ENCODE peak calls at places on chromosomes 1 and 21, in six cellular contexts. G is testis, M is stomach, P is IMR-90, T is heart left ventricle, U is lower leg skin. B is an unnamed sample.

GRCh38 chr21:17725339-17725738 is 93.8 kb downstream of the C21orf91 start:
- DNase-seq in M (no peak), P (no peak), U (no peak), G (no peak), T (no peak), B (no peak)

GRCh38 chr1:153343811-153344717 is 4.6 kb downstream of the PGLYRP4 start:
- DNase-seq in P (no peak), M (no peak), T (no peak), U (no peak), G (no peak), B (no peak)

GRCh38 chr1:153366261-153366660 is 8.6 kb downstream of the S100A9 start:
- DNase-seq in P (no peak), T (no peak), G (no peak), U (no peak), M (no peak), B (no peak)

GRCh38 chr1:185704181-185704580 is 30.0 kb upstream of the HMCN1 start:
- DNase-seq in P (no peak), U (no peak), M (no peak), G (no peak), T (no peak), B (no peak)

GRCh38 chr1:84433253-84434080 is 35.2 kb downstream of the DNASE2B start:
- DNase-seq in U (peak), T (peak), M (peak), G (peak), P (peak), B (no peak)

GRCh38 chr1:105652109-105652508 is 1404.4 kb upstream of the PRMT6 start:
- DNase-seq in G (no peak), M (no peak), T (no peak), U (no peak), P (no peak), B (no peak)

GRCh38 chr1:159007734-159008133 is 2.0 kb upstream of the IFI16 start:
- DNase-seq in U (no peak), T (no peak), G (no peak), M (no peak), P (no peak), B (no peak)

GRCh38 chr1:244218220-244218619 is 167.1 kb downstream of the ZBTB18 start:
- DNase-seq in G (no peak), M (no peak), T (no peak), P (no peak), U (no peak), B (no peak)

GRCh38 chr1:944341-945325 is 14.4 kb downstream of the NOC2L start:
- DNase-seq in U (no peak), G (peak), M (no peak), P (peak), T (no peak), B (no peak)

GRCh38 chr1:44000266-44000665 is 8.9 kb downstream of the CCDC24 start:
- DNase-seq in G (no peak), P (no peak), T (no peak), M (no peak), U (no peak), B (no peak)

GRCh38 chr1:158516966-158517365 is 37.2 kb downstream of the OR6Y1 start:
- DNase-seq in P (no peak), M (no peak), U (no peak), G (no peak), T (no peak), B (no peak)

GRCh38 chr21:29146726-29147125 is 16.3 kb downstream of the MAP3K7CL start:
- DNase-seq in T (no peak), G (no peak), P (no peak), U (no peak), M (no peak), B (no peak)

GRCh38 chr21:43330306-43330881 is 96.5 kb downstream of the SIK1 start:
- DNase-seq in G (no peak), T (no peak), U (no peak), P (no peak), M (no peak), B (no peak)

GRCh38 chr1:209510063-209510462 is 73.5 kb upstream of the CAMK1G start:
- DNase-seq in U (no peak), P (no peak), M (no peak), T (no peak), G (no peak), B (no peak)

GRCh38 chr21:46634966-46635323 is 529 bp upstream of the PRMT2 start:
- DNase-seq in U (peak), T (peak), G (peak), M (peak), P (peak), B (peak)
- TF ChIP-seq CTCF in U (no peak), T (peak), G (no peak), M (no peak), P (peak), B (no peak)

DNA sequence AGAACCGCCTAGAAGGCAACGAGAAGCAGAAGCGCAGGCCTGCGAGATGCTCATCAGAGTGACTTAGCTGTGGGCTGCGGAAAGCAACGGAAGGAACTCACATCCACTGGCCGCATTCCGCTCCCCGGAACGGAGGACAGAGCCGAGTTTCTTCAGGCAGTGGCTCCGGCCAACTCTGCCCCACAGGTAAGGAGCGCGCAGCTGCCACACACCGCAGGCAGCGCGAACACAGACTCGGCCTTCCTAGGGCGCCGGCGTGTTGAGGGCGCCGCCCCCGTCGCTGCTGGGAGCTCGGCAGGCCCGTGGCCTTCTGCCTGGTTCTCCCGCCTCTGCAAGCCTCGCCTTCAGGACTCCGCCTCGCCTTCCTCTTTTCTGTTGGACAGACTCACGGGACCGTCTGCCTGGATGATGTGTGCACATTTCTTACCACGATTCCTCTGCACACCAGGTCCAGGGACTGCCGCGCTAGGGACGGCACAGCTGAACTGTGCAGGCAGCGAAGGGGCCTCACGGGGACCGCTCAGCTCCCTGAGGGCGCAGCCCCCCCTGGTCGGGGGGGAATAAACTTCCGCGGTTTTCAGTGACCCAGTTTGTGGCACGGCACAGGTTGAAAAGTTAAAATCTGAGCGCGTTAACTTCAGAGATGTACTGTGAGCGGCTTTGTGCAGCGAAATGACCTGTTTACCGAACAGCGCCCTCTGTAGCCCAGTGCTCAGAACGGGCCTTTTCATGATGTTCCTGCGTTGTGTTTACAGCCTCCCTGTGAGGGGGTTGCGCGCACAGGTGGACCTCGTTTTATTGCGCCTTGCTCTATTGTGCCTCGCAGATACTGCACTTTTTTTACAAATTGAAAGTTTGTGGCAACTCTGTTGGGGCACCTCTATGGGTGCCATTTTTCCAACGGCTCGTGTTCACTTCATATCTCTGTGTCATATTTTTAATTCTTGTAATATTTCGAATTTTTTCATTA is 15.8 kb downstream of the TCP10L start:
- DNase-seq in G (peak), P (peak), U (peak), T (peak), M (peak), B (peak)
- TF ChIP-seq POLR2A in G (no peak), P (no peak), U (no peak), T (peak), M (no peak), B (no peak)

GRCh38 chr1:180211860-180212229 is 18.2 kb upstream of the LHX4 start:
- DNase-seq in G (no peak), M (no peak), P (no peak), U (no peak), T (no peak), B (no peak)

GRCh38 chr1:180215856-180216625 is 14.0 kb upstream of the LHX4 start:
- DNase-seq in G (no peak), M (no peak), U (no peak), P (no peak), T (no peak), B (peak)

GRCh38 chr1:180211156-180211859 is 18.8 kb upstream of the LHX4 start:
- DNase-seq in P (no peak), T (no peak), M (no peak), U (no peak), G (no peak), B (no peak)

GRCh38 chr1:180217021-180217420 is 13.0 kb upstream of the LHX4 start:
- DNase-seq in U (no peak), M (no peak), T (no peak), P (no peak), G (no peak), B (peak)

GRCh38 chr1:180213401-180214177 is 16.5 kb upstream of the LHX4 start:
- DNase-seq in U (no peak), T (no peak), M (no peak), P (no peak), G (peak), B (peak)
- TF ChIP-seq CTCF in U (no peak), T (no peak), M (no peak), P (no peak), G (no peak), B (no peak)

DNA sequence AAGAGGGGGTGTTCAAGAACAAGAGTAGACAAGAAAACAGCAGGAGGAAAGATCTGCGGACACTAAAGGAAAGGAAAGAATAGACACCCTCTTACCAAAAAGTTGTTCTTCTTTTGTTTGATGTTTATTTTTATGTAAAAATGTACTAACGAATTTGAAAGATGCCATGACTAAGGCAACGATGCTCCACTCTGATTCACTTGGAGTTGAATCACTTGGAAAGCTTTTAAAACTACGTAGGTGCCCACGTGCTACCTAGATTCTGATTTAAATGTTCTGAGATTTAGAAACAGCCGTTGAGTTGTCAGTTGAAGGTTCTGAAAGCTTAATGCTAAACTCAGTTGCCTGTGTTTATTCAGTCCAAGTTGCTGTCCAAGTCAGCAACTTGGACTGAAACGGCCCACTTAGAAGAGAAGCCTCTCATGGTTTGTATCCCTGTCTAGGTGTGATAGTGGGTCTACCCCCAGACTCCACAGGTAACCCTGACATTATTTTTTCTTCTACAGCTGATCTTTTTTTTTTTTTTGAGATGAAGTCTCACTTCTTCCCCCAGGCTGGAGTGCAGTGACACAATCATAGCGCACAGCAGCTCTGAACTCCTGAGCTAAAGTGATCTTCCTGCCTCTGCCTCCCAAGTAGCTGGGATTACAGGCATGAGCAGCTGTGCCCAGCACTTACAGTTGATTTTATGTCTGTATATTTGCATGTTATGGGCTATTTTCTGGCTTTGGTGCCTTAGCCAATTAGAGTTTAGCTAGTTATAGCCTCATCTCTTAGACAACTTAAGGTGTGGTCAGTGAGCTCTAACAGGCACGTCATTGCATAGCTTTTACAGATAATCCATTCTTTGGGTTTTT is 1.4 kb upstream of the VAMP4 start:
- DNase-seq in U (peak), M (no peak), P (peak), T (no peak), G (peak), B (no peak)
- TF ChIP-seq POLR2A in U (no peak), M (no peak), P (peak), T (no peak), G (no peak), B (no peak)

GRCh38 chr1:90149101-90149500 is 154.2 kb downstream of the ZNF326 start:
- DNase-seq in P (no peak), T (no peak), G (peak), U (no peak), M (no peak), B (no peak)
- TF ChIP-seq CTCF in P (no peak), T (no peak), G (no peak), U (no peak), M (no peak), B (no peak)

GRCh38 chr1:242004751-242005495 is 6.0 kb upstream of the MAP1LC3C start:
- DNase-seq in G (no peak), P (no peak), T (no peak), U (no peak), M (no peak), B (no peak)

GRCh38 chr1:242002072-242002471 is 3.2 kb upstream of the MAP1LC3C start:
- DNase-seq in T (no peak), U (no peak), M (no peak), P (no peak), G (no peak), B (no peak)

GRCh38 chr1:241998950-241999495 is at the start of gene MAP1LC3C:
- DNase-seq in U (no peak), G (no peak), T (no peak), M (no peak), P (no peak), B (no peak)

GRCh38 chr1:242005866-242006565 is 7.1 kb upstream of the MAP1LC3C start:
- DNase-seq in G (no peak), P (no peak), M (no peak), U (no peak), T (no peak), B (no peak)

DNA sequence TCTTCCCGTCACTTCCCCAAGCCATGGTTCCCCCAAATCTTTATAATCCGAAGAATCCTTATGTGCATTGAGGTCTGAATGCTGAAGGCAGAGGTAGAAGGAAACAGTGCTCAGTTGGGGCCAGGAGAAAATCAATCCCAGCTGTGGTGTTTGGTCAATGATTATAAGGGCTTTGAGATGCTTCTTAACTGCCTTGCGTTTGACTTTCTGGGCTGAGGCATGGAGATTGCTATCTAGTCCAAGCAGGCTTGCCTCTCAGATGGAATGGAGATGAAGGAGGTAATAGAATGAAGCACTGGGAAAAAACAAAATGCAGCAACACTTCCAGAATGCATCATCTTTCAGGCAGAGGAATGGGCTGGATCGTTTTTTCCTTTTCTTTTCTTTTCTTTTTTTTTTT is 3.6 kb upstream of the MAP1LC3C start:
- DNase-seq in M (no peak), P (no peak), G (no peak), T (no peak), U (no peak), B (no peak)
- TF ChIP-seq POLR2A in M (no peak), P (no peak), G (no peak), T (no peak), U (no peak), B (no peak)

GRCh38 chr1:91700332-91700731 is 185.6 kb downstream of the TGFBR3 start:
- DNase-seq in M (no peak), T (no peak), G (no peak), U (no peak), P (peak), B (no peak)
- TF ChIP-seq CTCF in M (no peak), T (no peak), G (no peak), U (no peak), P (peak), B (no peak)

DNA sequence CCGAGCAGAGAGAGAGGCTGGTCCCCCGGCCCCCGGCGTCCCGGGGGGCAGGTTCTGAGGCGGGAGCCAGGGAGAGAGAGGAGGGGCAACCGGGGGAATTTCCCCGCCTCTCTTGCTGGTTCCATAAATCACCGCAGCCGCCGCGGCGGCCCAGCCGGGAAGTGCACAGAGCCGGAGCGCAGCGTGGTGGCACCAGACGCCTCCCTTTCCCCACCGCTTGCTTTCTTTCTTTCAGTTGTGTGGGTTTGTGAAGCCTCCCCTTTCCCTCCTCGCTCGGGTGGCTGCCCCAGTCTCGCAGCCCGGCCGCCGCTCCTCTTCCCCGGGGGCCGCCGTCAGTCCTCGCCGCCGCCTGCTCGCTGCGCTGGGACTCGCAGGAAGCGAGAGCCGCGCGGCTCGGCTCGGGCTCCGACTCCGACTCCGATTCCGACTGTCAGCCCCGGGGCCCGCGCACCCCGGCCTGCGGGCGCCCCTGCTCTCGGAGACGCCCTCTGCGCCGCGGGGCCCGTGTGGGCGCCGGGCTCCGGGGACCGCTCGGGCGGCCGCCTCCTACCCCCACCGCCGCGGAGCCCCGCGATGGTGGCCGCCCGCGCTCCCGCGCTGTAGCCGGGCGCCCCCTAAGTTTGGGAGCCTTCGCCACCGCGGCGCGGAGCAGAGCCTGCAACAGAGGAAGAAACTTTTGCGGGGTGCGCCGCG is at the start of gene CACHD1:
- DNase-seq in P (peak), U (peak), G (peak), M (peak), T (peak), B (peak)
- TF ChIP-seq POLR2A in P (no peak), U (no peak), G (no peak), M (no peak), T (peak), B (no peak)

B was measured in sigmoid colon.